ENCODE peak calls at places on chromosomes 7 and 10, in five cellular contexts. P is CD8-positive, alpha-beta T cell; Y is ascending aorta; M is esophagus squamous epithelium; N is transverse colon. G is an unnamed sample. For H3K36me3, the result is how much of the 10 kb centered on the place peaks cover.

GRCh38 chr7:6446977-6447588 is 671 bp downstream of the DAGLB start:
- DNase-seq in P (no peak), Y (no peak), M (no peak), N (peak), G (no peak)

GRCh38 chr7:117086788-117087187 is 133.5 kb downstream of the ST7 start:
- DNase-seq in P (no peak), Y (no peak), M (no peak), N (no peak), G (no peak)

GRCh38 chr10:103758294-103758681 is 97.1 kb downstream of the SH3PXD2A start:
- DNase-seq in P (no peak), Y (no peak), M (no peak), N (no peak), G (no peak)

GRCh38 chr10:93148476-93148875 is 74.8 kb downstream of the CYP26A1 start:
- DNase-seq in P (no peak), Y (no peak), M (no peak), N (no peak), G (no peak)

GRCh38 chr10:94403034-94403822 is 887 bp downstream of the TBC1D12 start:
- DNase-seq in P (no peak), Y (no peak), M (peak), N (peak), G (no peak)

GRCh38 chr10:33263453-33263852 is 71.0 kb downstream of the NRP1 start:
- DNase-seq in P (no peak), Y (no peak), M (no peak), N (no peak), G (no peak)

GRCh38 chr7:119925890-119926289 is 347.1 kb upstream of the KCND2 start:
- DNase-seq in P (no peak), Y (no peak), M (no peak), N (no peak), G (no peak)

GRCh38 chr7:120988591-120989299 is at the start of gene CPED1:
- DNase-seq in P (peak), Y (peak), M (peak), N (peak), G (no peak)

GRCh38 chr7:151249732-151250072 is 1.2 kb upstream of the SMARCD3 start:
- DNase-seq in P (no peak), Y (no peak), M (no peak), N (peak), G (no peak)

GRCh38 chr7:66344166-66344565 is 139.0 kb downstream of the TPST1 start:
- DNase-seq in P (no peak), Y (no peak), M (no peak), N (no peak), G (no peak)

GRCh38 chr7:39228946-39229345 is 251.2 kb downstream of the POU6F2 start:
- DNase-seq in P (no peak), Y (no peak), M (no peak), N (no peak), G (no peak)

DNA sequence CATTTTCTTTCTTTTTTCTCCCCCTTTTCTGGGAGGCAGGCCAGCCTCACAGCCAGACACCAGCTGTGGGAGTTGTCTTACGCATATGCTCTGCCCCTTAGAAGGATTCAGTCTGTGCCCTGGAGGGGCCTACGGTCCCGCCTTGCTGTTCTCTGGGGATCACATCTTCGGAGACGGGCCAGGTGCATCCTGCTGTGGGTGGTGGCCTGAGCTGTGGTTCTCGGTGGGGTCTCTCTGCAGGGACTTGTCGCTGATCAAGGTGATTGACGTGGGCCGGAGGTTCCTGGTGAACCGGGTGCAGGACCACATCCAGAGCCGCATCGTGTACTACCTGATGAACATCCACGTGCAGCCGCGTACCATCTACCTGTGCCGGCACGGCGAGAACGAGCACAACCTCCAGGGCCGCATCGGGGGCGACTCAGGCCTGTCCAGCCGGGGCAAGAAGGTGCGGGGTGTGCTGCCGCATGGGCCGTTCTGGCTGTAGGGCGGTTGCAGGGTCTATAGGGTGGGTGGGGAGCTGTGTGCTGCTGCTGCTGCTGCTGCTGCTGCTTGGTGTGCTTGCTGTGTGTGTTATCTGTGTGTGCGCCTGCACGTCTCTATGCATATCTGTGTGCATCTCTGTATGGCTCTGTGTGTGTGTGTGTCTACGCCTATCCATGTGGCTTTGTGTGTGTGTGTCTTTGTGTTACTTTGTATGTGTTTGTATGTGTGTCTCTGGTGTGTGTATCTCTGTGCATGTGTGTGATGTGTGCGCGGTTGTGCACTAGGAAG is 17.9 kb downstream of the PFKFB3 start:
- DNase-seq in P (no peak), Y (no peak), M (no peak), N (no peak), G (no peak)
- H3K36me3 ChIP-seq in P (under half), Y (half or more), M (half or more), N (under half), G (half or more)

GRCh38 chr7:158685727-158686126 is 18.9 kb downstream of the NCAPG2 start:
- DNase-seq in P (no peak), Y (no peak), M (no peak), N (no peak), G (no peak)

GRCh38 chr7:158682456-158682855 is 22.1 kb downstream of the NCAPG2 start:
- DNase-seq in P (no peak), Y (no peak), M (no peak), N (no peak), G (no peak)

GRCh38 chr7:158687406-158687805 is 17.2 kb downstream of the NCAPG2 start:
- DNase-seq in P (no peak), Y (no peak), M (no peak), N (no peak), G (no peak)

GRCh38 chr7:158683541-158683940 is 21.1 kb downstream of the NCAPG2 start:
- DNase-seq in P (no peak), Y (no peak), M (no peak), N (no peak), G (no peak)

GRCh38 chr7:158684329-158684728 is 20.3 kb downstream of the NCAPG2 start:
- DNase-seq in P (no peak), Y (no peak), M (no peak), N (no peak), G (no peak)
- H3K36me3 ChIP-seq in P (under half), Y (under half), M (under half), N (under half), G (under half)

GRCh38 chr7:100679927-100680588 is 6.5 kb downstream of the GNB2 start:
- DNase-seq in P (no peak), Y (no peak), M (no peak), N (peak), G (no peak)
- H3K36me3 ChIP-seq in P (under half), Y (half or more), M (half or more), N (under half), G (half or more)

DNA sequence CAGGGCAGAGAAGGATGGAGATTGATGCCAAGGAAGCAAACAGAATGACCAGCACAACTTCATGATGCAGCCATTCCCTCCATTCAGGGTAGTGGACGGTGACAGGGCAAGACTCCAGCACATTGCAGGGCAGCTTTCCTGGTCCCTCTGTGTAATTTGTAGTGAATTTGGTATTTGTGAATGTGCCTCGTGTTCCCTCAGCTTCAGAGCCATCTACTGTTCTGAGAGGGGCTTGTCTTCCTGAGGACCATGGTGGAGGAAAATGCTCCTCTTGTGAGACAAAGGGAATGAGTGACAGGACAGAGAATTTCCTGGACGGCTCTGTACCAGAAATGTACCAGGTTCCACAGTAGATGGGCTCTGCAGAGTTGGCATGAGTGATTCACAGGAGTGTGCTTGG is 132.1 kb downstream of the ADRA2A start:
- DNase-seq in P (no peak), Y (no peak), M (no peak), N (no peak), G (no peak)
- H3K36me3 ChIP-seq in P (under half), Y (under half), M (under half), N (under half), G (under half)

GRCh38 chr7:47300472-47301021 is 281.4 kb downstream of the TNS3 start:
- DNase-seq in P (no peak), Y (no peak), M (no peak), N (no peak), G (no peak)

GRCh38 chr7:47302560-47302959 is 279.4 kb downstream of the TNS3 start:
- DNase-seq in P (no peak), Y (no peak), M (no peak), N (no peak), G (no peak)

GRCh38 chr7:47301657-47302295 is 280.1 kb downstream of the TNS3 start:
- DNase-seq in P (no peak), Y (no peak), M (no peak), N (no peak), G (no peak)

GRCh38 chr7:47299496-47299895 is 282.4 kb downstream of the TNS3 start:
- DNase-seq in P (no peak), Y (no peak), M (no peak), N (no peak), G (no peak)

GRCh38 chr7:47301078-47301477 is 280.8 kb downstream of the TNS3 start:
- DNase-seq in P (no peak), Y (no peak), M (no peak), N (no peak), G (no peak)
- H3K36me3 ChIP-seq in P (under half), Y (half or more), M (under half), N (under half), G (under half)

GRCh38 chr7:135197343-135197742 is 14.0 kb downstream of the WDR91 start:
- DNase-seq in P (no peak), Y (no peak), M (no peak), N (no peak), G (no peak)
- H3K36me3 ChIP-seq in P (under half), Y (half or more), M (under half), N (under half), G (half or more)

DNA sequence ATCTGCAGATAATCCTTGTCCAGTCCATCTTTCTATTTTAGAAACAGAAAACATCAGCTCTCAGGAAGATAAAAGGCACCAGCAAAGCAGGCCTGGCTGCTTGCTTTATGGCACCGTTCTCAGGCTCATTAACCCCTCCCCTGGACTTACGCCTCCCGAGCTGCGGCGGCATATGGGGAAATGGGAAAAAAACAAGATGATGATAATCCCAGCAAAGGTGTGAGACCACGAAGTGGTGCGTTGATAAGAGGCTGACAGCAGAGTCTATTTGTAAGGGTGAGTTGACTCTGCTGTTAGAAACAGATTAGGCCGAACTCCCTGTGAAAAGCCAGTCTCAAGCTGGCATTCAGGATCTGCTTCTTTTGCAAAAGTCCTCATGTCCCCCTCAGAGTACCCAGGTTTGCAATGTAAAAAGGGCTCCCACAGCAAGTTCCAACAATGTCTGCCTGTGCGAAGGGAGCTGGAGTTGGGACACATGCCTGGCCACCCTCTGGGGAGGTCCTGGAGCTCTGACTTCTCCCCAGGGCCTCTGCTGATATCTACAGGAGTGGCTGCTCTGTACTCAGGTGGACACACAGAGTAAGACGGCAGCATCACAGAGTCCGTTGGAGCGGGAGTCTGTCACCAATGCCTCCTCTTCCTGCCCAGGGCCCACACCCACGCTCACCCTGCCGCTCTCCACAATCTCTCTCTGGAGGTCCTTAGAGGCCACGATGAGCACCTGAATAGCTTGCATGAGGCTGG is 54.3 kb downstream of the SPDYE5 start:
- DNase-seq in P (no peak), Y (no peak), M (no peak), N (no peak), G (no peak)
- H3K36me3 ChIP-seq in P (under half), Y (half or more), M (under half), N (under half), G (under half)

G was measured in effector memory CD4-positive, alpha-beta T cell.